ENCODE peak calls at places on chromosome 7, in eight cellular contexts. One of them, this sample, is unnamed.
A peak's percentile ranks its signal among the peaks of the same experiment; 100 is the strongest.

GRCh38 chr7:44131173-44132009 is 8.0 kb upstream of the POLD2 start:
- DNase-seq in endodermal cell: peak; percentile 85
- DNase-seq in mucosa of descending colon: no peak
- DNase-seq in Peyer's patch: no peak
- DNase-seq in suprapubic skin: no peak
- DNase-seq in heart right ventricle: no peak
- DNase-seq in HCT116: no peak
- DNase-seq in testis: no peak
- DNase-seq in this sample: peak; percentile 63

GRCh38 chr7:96135241-96135640 is 186.7 kb downstream of the SLC25A13 start:
- DNase-seq in endodermal cell: no peak
- DNase-seq in mucosa of descending colon: no peak
- DNase-seq in Peyer's patch: no peak
- DNase-seq in suprapubic skin: no peak
- DNase-seq in heart right ventricle: no peak
- DNase-seq in HCT116: no peak
- DNase-seq in testis: no peak
- DNase-seq in this sample: no peak

GRCh38 chr7:30931927-30932540 is 20.4 kb downstream of the AQP1 start:
- DNase-seq in endodermal cell: no peak
- DNase-seq in mucosa of descending colon: no peak
- DNase-seq in Peyer's patch: no peak
- DNase-seq in suprapubic skin: no peak
- DNase-seq in heart right ventricle: no peak
- DNase-seq in HCT116: no peak
- DNase-seq in testis: no peak
- DNase-seq in this sample: peak; percentile 7

GRCh38 chr7:159115601-159116501 is 28.8 kb downstream of the VIPR2 start:
- DNase-seq in endodermal cell: peak; percentile 55
- DNase-seq in mucosa of descending colon: no peak
- DNase-seq in Peyer's patch: peak; percentile 37
- DNase-seq in suprapubic skin: peak; percentile 66
- DNase-seq in heart right ventricle: no peak
- DNase-seq in HCT116: no peak
- DNase-seq in testis: no peak
- DNase-seq in this sample: no peak

GRCh38 chr7:27952393-27953290 is 212.7 kb downstream of the TAX1BP1 start:
- DNase-seq in endodermal cell: no peak
- DNase-seq in mucosa of descending colon: no peak
- DNase-seq in Peyer's patch: no peak
- DNase-seq in suprapubic skin: no peak
- DNase-seq in heart right ventricle: no peak
- DNase-seq in HCT116: no peak
- DNase-seq in testis: no peak
- DNase-seq in this sample: no peak

GRCh38 chr7:127476618-127477017 is 84.1 kb upstream of the ZNF800 start:
- DNase-seq in endodermal cell: no peak
- DNase-seq in mucosa of descending colon: no peak
- DNase-seq in Peyer's patch: no peak
- DNase-seq in suprapubic skin: no peak
- DNase-seq in heart right ventricle: no peak
- DNase-seq in HCT116: no peak
- DNase-seq in testis: no peak
- DNase-seq in this sample: no peak

GRCh38 chr7:143013897-143014296 is 13.0 kb downstream of the OR9A2 start:
- DNase-seq in endodermal cell: no peak
- DNase-seq in mucosa of descending colon: no peak
- DNase-seq in Peyer's patch: no peak
- DNase-seq in suprapubic skin: no peak
- DNase-seq in heart right ventricle: no peak
- DNase-seq in HCT116: no peak
- DNase-seq in testis: no peak
- DNase-seq in this sample: peak; percentile 6

GRCh38 chr7:82562716-82563404 is 119.3 kb upstream of the CACNA2D1 start:
- DNase-seq in endodermal cell: no peak
- DNase-seq in mucosa of descending colon: no peak
- DNase-seq in Peyer's patch: no peak
- DNase-seq in suprapubic skin: no peak
- DNase-seq in heart right ventricle: no peak
- DNase-seq in HCT116: no peak
- DNase-seq in testis: no peak
- DNase-seq in this sample: no peak

GRCh38 chr7:85619236-85619635 is 432.4 kb upstream of the SEMA3D start:
- DNase-seq in endodermal cell: no peak
- DNase-seq in mucosa of descending colon: no peak
- DNase-seq in Peyer's patch: no peak
- DNase-seq in suprapubic skin: no peak
- DNase-seq in heart right ventricle: no peak
- DNase-seq in HCT116: no peak
- DNase-seq in testis: no peak
- DNase-seq in this sample: no peak

GRCh38 chr7:97187067-97187466 is 69.6 kb downstream of the SDHAF3 start:
- DNase-seq in endodermal cell: no peak
- DNase-seq in mucosa of descending colon: no peak
- DNase-seq in Peyer's patch: no peak
- DNase-seq in suprapubic skin: no peak
- DNase-seq in heart right ventricle: no peak
- DNase-seq in HCT116: no peak
- DNase-seq in testis: no peak
- DNase-seq in this sample: peak; percentile 19

GRCh38 chr7:101391991-101392390 is 29.3 kb downstream of the COL26A1 start:
- DNase-seq in endodermal cell: no peak
- DNase-seq in mucosa of descending colon: no peak
- DNase-seq in Peyer's patch: no peak
- DNase-seq in suprapubic skin: no peak
- DNase-seq in heart right ventricle: no peak
- DNase-seq in HCT116: no peak
- DNase-seq in testis: no peak
- DNase-seq in this sample: no peak

GRCh38 chr7:101390901-101391301 is 28.2 kb downstream of the COL26A1 start:
- DNase-seq in endodermal cell: peak; percentile 65
- DNase-seq in mucosa of descending colon: no peak
- DNase-seq in Peyer's patch: no peak
- DNase-seq in suprapubic skin: no peak
- DNase-seq in heart right ventricle: peak; percentile 40
- DNase-seq in HCT116: no peak
- DNase-seq in testis: no peak
- DNase-seq in this sample: peak; percentile 35

GRCh38 chr7:101397243-101397642 is 34.6 kb downstream of the COL26A1 start:
- DNase-seq in endodermal cell: no peak
- DNase-seq in mucosa of descending colon: no peak
- DNase-seq in Peyer's patch: no peak
- DNase-seq in suprapubic skin: no peak
- DNase-seq in heart right ventricle: no peak
- DNase-seq in HCT116: no peak
- DNase-seq in testis: no peak
- DNase-seq in this sample: no peak

GRCh38 chr7:101395376-101395775 is 32.7 kb downstream of the COL26A1 start:
- DNase-seq in endodermal cell: peak; percentile 60
- DNase-seq in mucosa of descending colon: no peak
- DNase-seq in Peyer's patch: no peak
- DNase-seq in suprapubic skin: no peak
- DNase-seq in heart right ventricle: no peak
- DNase-seq in HCT116: no peak
- DNase-seq in testis: no peak
- DNase-seq in this sample: no peak

GRCh38 chr7:101393865-101394264 is 31.2 kb downstream of the COL26A1 start:
- DNase-seq in endodermal cell: no peak
- DNase-seq in mucosa of descending colon: no peak
- DNase-seq in Peyer's patch: no peak
- DNase-seq in suprapubic skin: no peak
- DNase-seq in heart right ventricle: no peak
- DNase-seq in HCT116: no peak
- DNase-seq in testis: no peak
- DNase-seq in this sample: no peak
- H3K4me1 ChIP-seq in endodermal cell: no peaks in the 10 kb centered on the region
- H3K4me1 ChIP-seq in mucosa of descending colon: no peaks in the 10 kb centered on the region
- H3K4me1 ChIP-seq in Peyer's patch: no peaks in the 10 kb centered on the region
- H3K4me1 ChIP-seq in suprapubic skin: no peaks in the 10 kb centered on the region
- H3K4me1 ChIP-seq in heart right ventricle: no peaks in the 10 kb centered on the region
- H3K4me1 ChIP-seq in HCT116: no peaks in the 10 kb centered on the region
- H3K4me1 ChIP-seq in testis: no peaks in the 10 kb centered on the region
- H3K4me1 ChIP-seq in this sample: no peaks in the 10 kb centered on the region

GRCh38 chr7:42065942-42066341 is 171.1 kb downstream of the GLI3 start:
- DNase-seq in endodermal cell: no peak
- DNase-seq in mucosa of descending colon: no peak
- DNase-seq in Peyer's patch: no peak
- DNase-seq in suprapubic skin: no peak
- DNase-seq in heart right ventricle: no peak
- DNase-seq in HCT116: no peak
- DNase-seq in testis: no peak
- DNase-seq in this sample: no peak

GRCh38 chr7:42068554-42069280 is 168.3 kb downstream of the GLI3 start:
- DNase-seq in endodermal cell: no peak
- DNase-seq in mucosa of descending colon: no peak
- DNase-seq in Peyer's patch: no peak
- DNase-seq in suprapubic skin: no peak
- DNase-seq in heart right ventricle: no peak
- DNase-seq in HCT116: no peak
- DNase-seq in testis: no peak
- DNase-seq in this sample: no peak

GRCh38 chr7:42071372-42072261 is 165.4 kb downstream of the GLI3 start:
- DNase-seq in endodermal cell: no peak
- DNase-seq in mucosa of descending colon: no peak
- DNase-seq in Peyer's patch: no peak
- DNase-seq in suprapubic skin: no peak
- DNase-seq in heart right ventricle: no peak
- DNase-seq in HCT116: no peak
- DNase-seq in testis: no peak
- DNase-seq in this sample: peak; percentile 41

GRCh38 chr7:42070068-42070467 is 166.9 kb downstream of the GLI3 start:
- DNase-seq in endodermal cell: no peak
- DNase-seq in mucosa of descending colon: no peak
- DNase-seq in Peyer's patch: no peak
- DNase-seq in suprapubic skin: no peak
- DNase-seq in heart right ventricle: no peak
- DNase-seq in HCT116: no peak
- DNase-seq in testis: no peak
- DNase-seq in this sample: no peak

DNA sequence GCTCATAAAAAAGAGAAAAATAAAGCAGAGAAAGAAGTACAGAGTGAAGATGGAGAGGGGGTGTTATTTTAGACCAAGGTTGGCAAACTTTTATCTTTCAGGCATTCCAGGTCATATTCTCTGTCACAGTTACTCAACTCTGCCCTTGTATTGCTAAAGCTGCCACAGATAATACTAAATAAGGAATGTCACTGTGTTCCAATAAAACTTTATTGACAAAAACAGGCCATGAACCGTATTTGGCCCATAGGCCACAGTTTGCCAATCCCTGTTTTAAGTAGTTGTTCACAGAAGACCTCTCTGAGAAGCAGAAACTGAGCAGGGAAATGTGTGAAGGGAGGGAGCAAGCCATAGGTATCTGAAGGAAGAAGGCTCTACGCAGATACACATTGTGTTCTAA is 167.4 kb downstream of the GLI3 start:
- DNase-seq in endodermal cell: no peak
- DNase-seq in mucosa of descending colon: no peak
- DNase-seq in Peyer's patch: no peak
- DNase-seq in suprapubic skin: no peak
- DNase-seq in heart right ventricle: no peak
- DNase-seq in HCT116: no peak
- DNase-seq in testis: no peak
- DNase-seq in this sample: no peak
- H3K4me1 ChIP-seq in endodermal cell: peaks cover 2% of the 10 kb centered on the region
- H3K4me1 ChIP-seq in mucosa of descending colon: no peaks in the 10 kb centered on the region
- H3K4me1 ChIP-seq in Peyer's patch: no peaks in the 10 kb centered on the region
- H3K4me1 ChIP-seq in suprapubic skin: peaks cover 25% of the 10 kb centered on the region
- H3K4me1 ChIP-seq in heart right ventricle: peaks cover 5% of the 10 kb centered on the region
- H3K4me1 ChIP-seq in HCT116: no peaks in the 10 kb centered on the region
- H3K4me1 ChIP-seq in testis: no peaks in the 10 kb centered on the region
- H3K4me1 ChIP-seq in this sample: peaks cover 8% of the 10 kb centered on the region

GRCh38 chr7:50706469-50706937 is 76.2 kb downstream of the GRB10 start:
- DNase-seq in endodermal cell: no peak
- DNase-seq in mucosa of descending colon: no peak
- DNase-seq in Peyer's patch: no peak
- DNase-seq in suprapubic skin: no peak
- DNase-seq in heart right ventricle: no peak
- DNase-seq in HCT116: no peak
- DNase-seq in testis: no peak
- DNase-seq in this sample: no peak
- H3K4me1 ChIP-seq in endodermal cell: no peaks in the 10 kb centered on the region
- H3K4me1 ChIP-seq in mucosa of descending colon: no peaks in the 10 kb centered on the region
- H3K4me1 ChIP-seq in Peyer's patch: no peaks in the 10 kb centered on the region
- H3K4me1 ChIP-seq in suprapubic skin: peaks cover 24% of the 10 kb centered on the region
- H3K4me1 ChIP-seq in heart right ventricle: peaks cover 18% of the 10 kb centered on the region
- H3K4me1 ChIP-seq in HCT116: peaks cover 3% of the 10 kb centered on the region
- H3K4me1 ChIP-seq in testis: no peaks in the 10 kb centered on the region
- H3K4me1 ChIP-seq in this sample: no peaks in the 10 kb centered on the region

GRCh38 chr7:1049801-1050200 is 5.5 kb downstream of the GPR146 start:
- DNase-seq in endodermal cell: no peak
- DNase-seq in mucosa of descending colon: no peak
- DNase-seq in Peyer's patch: no peak
- DNase-seq in suprapubic skin: no peak
- DNase-seq in heart right ventricle: no peak
- DNase-seq in HCT116: no peak
- DNase-seq in testis: no peak
- DNase-seq in this sample: no peak

GRCh38 chr7:1049006-1049741 is 4.8 kb downstream of the GPR146 start:
- DNase-seq in endodermal cell: no peak
- DNase-seq in mucosa of descending colon: no peak
- DNase-seq in Peyer's patch: no peak
- DNase-seq in suprapubic skin: no peak
- DNase-seq in heart right ventricle: no peak
- DNase-seq in HCT116: no peak
- DNase-seq in testis: no peak
- DNase-seq in this sample: no peak

GRCh38 chr7:1050956-1051690 is 6.8 kb downstream of the GPR146 start:
- DNase-seq in endodermal cell: no peak
- DNase-seq in mucosa of descending colon: no peak
- DNase-seq in Peyer's patch: no peak
- DNase-seq in suprapubic skin: no peak
- DNase-seq in heart right ventricle: peak; percentile 52
- DNase-seq in HCT116: no peak
- DNase-seq in testis: no peak
- DNase-seq in this sample: peak; percentile 48

GRCh38 chr7:1052031-1052818 is 7.9 kb downstream of the GPR146 start:
- DNase-seq in endodermal cell: no peak
- DNase-seq in mucosa of descending colon: no peak
- DNase-seq in Peyer's patch: no peak
- DNase-seq in suprapubic skin: no peak
- DNase-seq in heart right ventricle: peak; percentile 61
- DNase-seq in HCT116: no peak
- DNase-seq in testis: no peak
- DNase-seq in this sample: no peak

DNA sequence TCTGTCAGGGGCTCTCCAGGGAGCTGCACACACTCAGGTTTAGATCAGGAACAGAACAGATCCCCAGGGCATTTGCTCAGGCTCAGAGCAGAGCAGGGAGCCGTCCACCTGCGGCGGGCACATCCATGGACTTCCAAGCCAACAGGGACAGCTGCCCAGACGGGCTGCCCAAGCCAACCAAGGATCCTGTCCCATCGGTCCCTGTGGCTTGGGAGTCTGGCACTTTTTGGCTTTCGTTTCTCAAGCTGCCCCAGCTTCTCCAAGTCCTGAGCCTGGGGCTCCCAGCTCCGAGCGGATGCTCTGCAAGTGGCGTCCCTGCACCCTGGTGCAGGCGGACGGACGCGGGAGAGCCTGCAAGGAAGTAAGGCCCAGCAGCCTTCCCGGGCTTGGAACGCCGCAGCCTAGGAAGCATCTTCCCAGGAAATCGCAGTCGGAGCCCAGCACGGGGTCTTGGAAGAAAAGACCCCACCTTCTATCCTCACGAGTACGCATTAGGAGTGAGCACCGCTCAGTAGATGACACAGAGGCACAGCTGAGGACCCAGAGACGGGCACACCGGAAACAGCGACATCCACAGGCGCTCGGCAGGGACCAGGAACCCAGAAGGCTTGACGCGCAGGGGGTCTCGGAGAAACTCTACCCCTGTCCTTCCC is 6.0 kb downstream of the GPR146 start:
- DNase-seq in endodermal cell: no peak
- DNase-seq in mucosa of descending colon: no peak
- DNase-seq in Peyer's patch: no peak
- DNase-seq in suprapubic skin: no peak
- DNase-seq in heart right ventricle: no peak
- DNase-seq in HCT116: no peak
- DNase-seq in testis: no peak
- DNase-seq in this sample: no peak
- H3K4me1 ChIP-seq in endodermal cell: peaks cover 12% of the 10 kb centered on the region
- H3K4me1 ChIP-seq in mucosa of descending colon: peaks cover 17% of the 10 kb centered on the region
- H3K4me1 ChIP-seq in Peyer's patch: no peaks in the 10 kb centered on the region
- H3K4me1 ChIP-seq in suprapubic skin: peaks cover 79% of the 10 kb centered on the region
- H3K4me1 ChIP-seq in heart right ventricle: peaks cover 84% of the 10 kb centered on the region
- H3K4me1 ChIP-seq in HCT116: no peaks in the 10 kb centered on the region
- H3K4me1 ChIP-seq in testis: peaks cover 26% of the 10 kb centered on the region
- H3K4me1 ChIP-seq in this sample: peaks cover 1% of the 10 kb centered on the region